ENCODE peak calls at places on chromosomes 13 and 19, in seven cellular contexts. V, N, S, Y, A, D and P are unnamed samples.

GRCh38 chr13:46032341-46032740 is 20.2 kb downstream of the ZC3H13 start:
- DNase-seq in V (no peak), N (no peak), S (no peak), Y (no peak), A (peak), D (no peak), P (no peak)

GRCh38 chr19:1154731-1155351 is 19.2 kb downstream of the SBNO2 start:
- DNase-seq in V (peak), N (peak), S (peak), Y (no peak), A (peak), D (peak), P (no peak)

GRCh38 chr13:114110091-114110829 is 22.2 kb downstream of the RASA3 start:
- DNase-seq in V (no peak), N (no peak), S (no peak), Y (no peak), A (no peak), D (peak), P (peak)

GRCh38 chr19:38049105-38049649 is 142.2 kb downstream of the SIPA1L3 start:
- DNase-seq in V (no peak), N (no peak), S (no peak), Y (no peak), A (no peak), D (peak), P (peak)

GRCh38 chr19:35596366-35596999 is 10.5 kb downstream of the PMIS2 start:
- DNase-seq in V (no peak), N (peak), S (no peak), Y (no peak), A (peak), D (no peak), P (no peak)

GRCh38 chr19:42191855-42192254 is 25.6 kb downstream of the DEDD2 start:
- DNase-seq in V (no peak), N (peak), S (peak), Y (no peak), A (peak), D (peak), P (no peak)

GRCh38 chr19:19176950-19177349 is 6.9 kb upstream of the MEF2B start:
- DNase-seq in V (no peak), N (no peak), S (no peak), Y (no peak), A (no peak), D (no peak), P (no peak)

GRCh38 chr13:49308104-49308875 is 60.6 kb downstream of the CDADC1 start:
- DNase-seq in V (peak), N (no peak), S (no peak), Y (no peak), A (peak), D (peak), P (no peak)

GRCh38 chr13:87810391-87810801 is 139.2 kb downstream of the SLITRK5 start:
- DNase-seq in V (no peak), N (no peak), S (peak), Y (no peak), A (no peak), D (no peak), P (no peak)

GRCh38 chr19:33382006-33382405 is 8.5 kb downstream of the CEBPG start:
- DNase-seq in V (no peak), N (no peak), S (no peak), Y (no peak), A (no peak), D (no peak), P (no peak)

GRCh38 chr19:15252398-15253018 is 20.3 kb upstream of the EPHX3 start:
- DNase-seq in V (no peak), N (no peak), S (no peak), Y (no peak), A (peak), D (peak), P (no peak)

GRCh38 chr13:49326222-49326917 is 78.6 kb downstream of the CDADC1 start:
- DNase-seq in V (no peak), N (no peak), S (no peak), Y (no peak), A (no peak), D (no peak), P (no peak)

GRCh38 chr19:5115771-5116202 is 146.9 kb downstream of the KDM4B start:
- DNase-seq in V (no peak), N (no peak), S (no peak), Y (no peak), A (peak), D (peak), P (no peak)

DNA sequence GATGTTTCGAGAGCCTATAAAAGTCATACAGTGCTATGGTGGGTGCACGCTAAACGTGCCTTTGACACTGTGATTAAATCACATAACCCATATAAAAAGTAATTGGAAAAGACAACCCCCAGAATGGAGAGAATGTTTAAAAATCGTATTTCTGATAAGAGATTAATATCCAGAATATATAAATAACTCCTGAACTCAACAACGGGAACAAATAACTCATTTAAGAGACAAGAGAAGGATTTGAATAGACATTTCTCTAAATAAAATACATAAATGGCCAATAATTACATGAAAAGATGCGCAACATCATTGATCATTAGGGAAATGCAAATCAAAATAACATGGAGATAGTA is 37.0 kb upstream of the IGFL4 start:
- DNase-seq in V (no peak), N (no peak), S (no peak), Y (no peak), A (no peak), D (no peak), P (no peak)
- TF ChIP-seq CTCF in V (no peak), N (peak), S (peak), Y (peak), A (no peak), D (no peak), P (no peak)

DNA sequence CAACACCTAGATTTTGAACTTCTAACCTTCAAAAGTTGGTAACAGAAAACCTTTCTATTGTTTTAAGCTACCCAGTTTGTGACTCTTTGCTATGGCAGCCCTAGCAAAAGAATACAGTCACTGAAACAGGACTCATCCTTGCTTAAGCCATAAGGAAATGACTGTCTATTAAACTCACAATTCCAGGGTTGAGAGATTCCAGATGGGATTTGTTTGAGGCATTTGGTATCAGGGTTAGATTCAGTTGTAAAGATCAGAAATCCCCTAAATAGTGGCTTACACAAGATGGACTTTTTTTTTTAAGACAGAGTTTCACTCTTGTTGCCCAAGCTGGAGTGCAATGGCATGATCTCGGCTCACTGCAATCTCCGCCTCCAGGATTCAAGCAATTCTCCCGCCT is 41.1 kb upstream of the RGCC start:
- DNase-seq in V (no peak), N (no peak), S (no peak), Y (no peak), A (peak), D (no peak), P (no peak)
- TF ChIP-seq CTCF in V (no peak), N (no peak), S (no peak), Y (no peak), A (no peak), D (no peak), P (no peak)

GRCh38 chr13:79018166-79018565 is 359.2 kb upstream of the OBI1 start:
- DNase-seq in V (no peak), N (no peak), S (no peak), Y (no peak), A (no peak), D (no peak), P (no peak)
- TF ChIP-seq CTCF in V (no peak), N (no peak), S (no peak), Y (no peak), A (no peak), D (no peak), P (no peak)

GRCh38 chr19:39413903-39414608 is 1.6 kb downstream of the PLEKHG2 start:
- DNase-seq in V (no peak), N (no peak), S (peak), Y (no peak), A (no peak), D (no peak), P (no peak)
- TF ChIP-seq CTCF in V (no peak), N (no peak), S (no peak), Y (peak), A (peak), D (peak), P (no peak)

DNA sequence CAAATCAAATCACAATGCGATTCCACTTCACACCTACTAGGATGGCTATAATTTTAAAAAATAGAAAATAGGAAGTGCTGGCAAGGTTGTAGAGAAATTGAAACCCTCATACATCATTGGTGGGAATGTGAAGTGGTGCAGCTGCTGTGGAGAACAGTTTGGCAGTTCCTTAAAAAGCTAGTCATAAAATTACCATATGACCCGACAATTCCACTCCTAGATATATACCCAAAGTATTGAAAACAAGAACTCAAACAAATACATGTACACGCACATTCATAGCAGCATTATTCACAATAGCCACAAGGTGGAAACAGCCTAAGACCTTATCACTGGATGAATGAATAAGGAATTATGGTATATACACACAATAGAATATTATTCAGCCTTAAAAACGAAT is 12.0 kb downstream of the HMGB1 start:
- DNase-seq in V (no peak), N (no peak), S (no peak), Y (no peak), A (no peak), D (no peak), P (no peak)
- TF ChIP-seq CTCF in V (no peak), N (no peak), S (peak), Y (peak), A (peak), D (peak), P (no peak)

DNA sequence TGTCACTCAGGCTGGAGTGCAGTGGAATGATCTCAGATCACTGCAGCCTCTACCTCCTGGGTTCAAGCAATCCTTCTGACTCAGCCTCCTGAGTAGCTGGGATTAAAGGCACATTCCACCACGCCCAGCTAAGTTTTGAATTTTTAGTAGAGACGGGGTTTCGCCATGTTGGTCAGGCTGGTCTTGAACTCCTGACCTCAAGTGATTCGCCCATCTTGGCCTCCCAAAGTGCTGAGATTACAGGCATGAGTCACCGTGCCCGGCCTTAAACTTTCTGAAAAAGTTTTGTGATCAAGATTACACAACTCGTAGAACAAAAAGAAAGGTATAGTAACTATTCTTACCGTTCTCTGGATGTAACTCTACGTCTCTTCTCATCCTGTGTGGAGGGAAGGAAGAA is 21.2 kb downstream of the DNMT1 start:
- DNase-seq in V (no peak), N (no peak), S (peak), Y (no peak), A (peak), D (no peak), P (no peak)
- TF ChIP-seq CTCF in V (no peak), N (no peak), S (no peak), Y (no peak), A (no peak), D (no peak), P (no peak)